ENCODE peak calls at places on chromosomes 11 and 22, in nine cellular contexts. One of them, this sample, is unnamed.

GRCh38 chr11:100918551-100919500 is 210.8 kb downstream of the PGR start:
- DNase-seq in heart right ventricle: peak; percentile 29
- DNase-seq in A673: peak; percentile 60
- DNase-seq in upper lobe of right lung: no peak
- DNase-seq in heart left ventricle: no peak
- DNase-seq in mammary epithelial cell: no peak
- DNase-seq in prostate gland: no peak
- DNase-seq in pancreas: no peak
- DNase-seq in astrocyte: no peak
- DNase-seq in this sample: no peak

GRCh38 chr11:102109896-102110760 is at the start of gene YAP1:
- DNase-seq in heart right ventricle: peak; percentile 91
- DNase-seq in A673: peak; percentile 98
- DNase-seq in upper lobe of right lung: peak; percentile 95
- DNase-seq in heart left ventricle: peak; percentile 89
- DNase-seq in mammary epithelial cell: peak; percentile 95
- DNase-seq in prostate gland: peak; percentile 86
- DNase-seq in pancreas: peak; percentile 87
- DNase-seq in astrocyte: peak; percentile 93
- DNase-seq in this sample: peak; percentile 93

GRCh38 chr11:43944761-43945311 is 2.4 kb downstream of the C11orf96 start:
- DNase-seq in heart right ventricle: peak; percentile 81
- DNase-seq in A673: peak; percentile 73
- DNase-seq in upper lobe of right lung: peak; percentile 92
- DNase-seq in heart left ventricle: peak; percentile 73
- DNase-seq in mammary epithelial cell: peak; percentile 54
- DNase-seq in prostate gland: peak; percentile 52
- DNase-seq in pancreas: peak; percentile 73
- DNase-seq in astrocyte: no peak
- DNase-seq in this sample: peak; percentile 83

GRCh38 chr22:20009018-20009482 is 7.6 kb downstream of the ARVCF start:
- DNase-seq in heart right ventricle: no peak
- DNase-seq in A673: no peak
- DNase-seq in upper lobe of right lung: no peak
- DNase-seq in heart left ventricle: no peak
- DNase-seq in mammary epithelial cell: no peak
- DNase-seq in prostate gland: no peak
- DNase-seq in pancreas: no peak
- DNase-seq in astrocyte: no peak
- DNase-seq in this sample: peak; percentile 40

GRCh38 chr22:46125816-46126770 is 24.2 kb upstream of the PPARA start:
- DNase-seq in heart right ventricle: no peak
- DNase-seq in A673: no peak
- DNase-seq in upper lobe of right lung: no peak
- DNase-seq in heart left ventricle: no peak
- DNase-seq in mammary epithelial cell: no peak
- DNase-seq in prostate gland: no peak
- DNase-seq in pancreas: no peak
- DNase-seq in astrocyte: no peak
- DNase-seq in this sample: no peak

GRCh38 chr22:44378380-44378779 is 65.6 kb upstream of the SHISAL1 start:
- DNase-seq in heart right ventricle: no peak
- DNase-seq in A673: no peak
- DNase-seq in upper lobe of right lung: no peak
- DNase-seq in heart left ventricle: no peak
- DNase-seq in mammary epithelial cell: no peak
- DNase-seq in prostate gland: no peak
- DNase-seq in pancreas: no peak
- DNase-seq in astrocyte: no peak
- DNase-seq in this sample: peak; percentile 1

GRCh38 chr11:3947084-3947483 is 91.6 kb downstream of the STIM1 start:
- DNase-seq in heart right ventricle: peak; percentile 74
- DNase-seq in A673: peak; percentile 39
- DNase-seq in upper lobe of right lung: no peak
- DNase-seq in heart left ventricle: peak; percentile 72
- DNase-seq in mammary epithelial cell: no peak
- DNase-seq in prostate gland: peak; percentile 7
- DNase-seq in pancreas: no peak
- DNase-seq in astrocyte: peak; percentile 62
- DNase-seq in this sample: no peak

GRCh38 chr11:33544593-33545373 is 155.8 kb downstream of the C11orf91 start:
- DNase-seq in heart right ventricle: no peak
- DNase-seq in A673: no peak
- DNase-seq in upper lobe of right lung: no peak
- DNase-seq in heart left ventricle: no peak
- DNase-seq in mammary epithelial cell: no peak
- DNase-seq in prostate gland: no peak
- DNase-seq in pancreas: no peak
- DNase-seq in astrocyte: no peak
- DNase-seq in this sample: no peak

GRCh38 chr11:1308745-1309497 is 511 bp downstream of the TOLLIP start:
- DNase-seq in heart right ventricle: no peak
- DNase-seq in A673: no peak
- DNase-seq in upper lobe of right lung: no peak
- DNase-seq in heart left ventricle: no peak
- DNase-seq in mammary epithelial cell: no peak
- DNase-seq in prostate gland: no peak
- DNase-seq in pancreas: no peak
- DNase-seq in astrocyte: no peak
- DNase-seq in this sample: no peak

GRCh38 chr22:20981787-20982562 is at the start of gene LZTR1:
- DNase-seq in heart right ventricle: peak; percentile 80
- DNase-seq in A673: peak; percentile 86
- DNase-seq in upper lobe of right lung: peak; percentile 93
- DNase-seq in heart left ventricle: peak; percentile 86
- DNase-seq in mammary epithelial cell: peak; percentile 83
- DNase-seq in prostate gland: peak; percentile 86
- DNase-seq in pancreas: peak; percentile 83
- DNase-seq in astrocyte: peak; percentile 77
- DNase-seq in this sample: peak; percentile 91

GRCh38 chr22:47813661-47814060 is 1051.2 kb downstream of the TBC1D22A start:
- DNase-seq in heart right ventricle: no peak
- DNase-seq in A673: no peak
- DNase-seq in upper lobe of right lung: no peak
- DNase-seq in heart left ventricle: no peak
- DNase-seq in mammary epithelial cell: no peak
- DNase-seq in prostate gland: no peak
- DNase-seq in pancreas: no peak
- DNase-seq in astrocyte: no peak
- DNase-seq in this sample: no peak

GRCh38 chr11:118930152-118930712 is 4.5 kb upstream of the BCL9L start:
- DNase-seq in heart right ventricle: peak; percentile 83
- DNase-seq in A673: peak; percentile 90
- DNase-seq in upper lobe of right lung: peak; percentile 90
- DNase-seq in heart left ventricle: peak; percentile 76
- DNase-seq in mammary epithelial cell: peak; percentile 91
- DNase-seq in prostate gland: peak; percentile 95
- DNase-seq in pancreas: peak; percentile 95
- DNase-seq in astrocyte: peak; percentile 41
- DNase-seq in this sample: peak; percentile 84
- H3K27ac ChIP-seq in heart right ventricle: peak overlapping the region; percentile 97
- H3K27ac ChIP-seq in A673: peak overlapping the region; percentile 60
- H3K27ac ChIP-seq in upper lobe of right lung: peak overlapping the region; percentile 94
- H3K27ac ChIP-seq in heart left ventricle: peak overlapping the region; percentile 100
- H3K27ac ChIP-seq in mammary epithelial cell: peak overlapping the region; percentile 63
- H3K27ac ChIP-seq in prostate gland: peak overlapping the region; percentile 100
- H3K27ac ChIP-seq in pancreas: peak overlapping the region; percentile 99
- H3K27ac ChIP-seq in astrocyte: no peak overlapping the region
- H3K27ac ChIP-seq in this sample: peak overlapping the region; percentile 91

GRCh38 chr22:40199223-40199622 is 21.5 kb downstream of the TNRC6B start:
- DNase-seq in heart right ventricle: no peak
- DNase-seq in A673: no peak
- DNase-seq in upper lobe of right lung: no peak
- DNase-seq in heart left ventricle: no peak
- DNase-seq in mammary epithelial cell: no peak
- DNase-seq in prostate gland: no peak
- DNase-seq in pancreas: no peak
- DNase-seq in astrocyte: no peak
- DNase-seq in this sample: no peak

GRCh38 chr22:40196628-40197027 is 18.9 kb downstream of the TNRC6B start:
- DNase-seq in heart right ventricle: no peak
- DNase-seq in A673: peak; percentile 65
- DNase-seq in upper lobe of right lung: no peak
- DNase-seq in heart left ventricle: no peak
- DNase-seq in mammary epithelial cell: peak; percentile 92
- DNase-seq in prostate gland: no peak
- DNase-seq in pancreas: no peak
- DNase-seq in astrocyte: peak; percentile 96
- DNase-seq in this sample: no peak

GRCh38 chr22:40200795-40201194 is 23.1 kb downstream of the TNRC6B start:
- DNase-seq in heart right ventricle: no peak
- DNase-seq in A673: no peak
- DNase-seq in upper lobe of right lung: no peak
- DNase-seq in heart left ventricle: no peak
- DNase-seq in mammary epithelial cell: no peak
- DNase-seq in prostate gland: no peak
- DNase-seq in pancreas: no peak
- DNase-seq in astrocyte: no peak
- DNase-seq in this sample: no peak

GRCh38 chr22:40202225-40202944 is 24.7 kb downstream of the TNRC6B start:
- DNase-seq in heart right ventricle: no peak
- DNase-seq in A673: no peak
- DNase-seq in upper lobe of right lung: no peak
- DNase-seq in heart left ventricle: no peak
- DNase-seq in mammary epithelial cell: no peak
- DNase-seq in prostate gland: no peak
- DNase-seq in pancreas: no peak
- DNase-seq in astrocyte: no peak
- DNase-seq in this sample: no peak

DNA sequence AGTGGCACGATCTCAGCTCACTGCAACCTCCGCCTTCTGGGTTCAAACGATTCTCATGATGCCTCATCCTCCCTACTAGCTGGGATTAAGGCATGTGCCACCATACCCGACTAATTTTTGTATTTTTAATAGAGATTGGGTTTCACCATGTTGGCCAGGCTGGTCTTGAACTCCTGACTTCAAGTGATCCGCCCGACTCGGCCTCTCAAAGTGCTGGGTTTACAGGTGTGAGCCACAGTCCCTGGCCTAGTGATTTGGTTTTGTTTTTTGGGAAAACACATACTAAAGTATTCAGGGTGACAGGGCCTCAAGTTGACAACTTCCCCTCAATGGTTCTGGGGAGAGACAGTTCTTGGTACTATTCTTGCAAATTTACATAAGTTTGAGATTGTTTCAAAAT is 22.1 kb downstream of the TNRC6B start:
- DNase-seq in heart right ventricle: no peak
- DNase-seq in A673: no peak
- DNase-seq in upper lobe of right lung: no peak
- DNase-seq in heart left ventricle: no peak
- DNase-seq in mammary epithelial cell: no peak
- DNase-seq in prostate gland: no peak
- DNase-seq in pancreas: no peak
- DNase-seq in astrocyte: no peak
- DNase-seq in this sample: no peak
- H3K4me1 ChIP-seq in heart right ventricle: peaks cover 83% of the 10 kb centered on the region
- H3K4me1 ChIP-seq in A673: peaks cover 17% of the 10 kb centered on the region
- H3K4me1 ChIP-seq in upper lobe of right lung: peaks cover 42% of the 10 kb centered on the region
- H3K4me1 ChIP-seq in heart left ventricle: peaks cover 40% of the 10 kb centered on the region
- H3K4me1 ChIP-seq in mammary epithelial cell: peaks cover 16% of the 10 kb centered on the region
- H3K4me1 ChIP-seq in prostate gland: no peaks in the 10 kb centered on the region
- H3K4me1 ChIP-seq in pancreas: peaks cover 20% of the 10 kb centered on the region
- H3K4me1 ChIP-seq in astrocyte: peaks cover 37% of the 10 kb centered on the region
- H3K4me1 ChIP-seq in this sample: peaks cover 4% of the 10 kb centered on the region

GRCh38 chr11:19727246-19727645 is 14.6 kb downstream of the NAV2 start:
- DNase-seq in heart right ventricle: peak; percentile 28
- DNase-seq in A673: peak; percentile 20
- DNase-seq in upper lobe of right lung: no peak
- DNase-seq in heart left ventricle: peak; percentile 41
- DNase-seq in mammary epithelial cell: no peak
- DNase-seq in prostate gland: no peak
- DNase-seq in pancreas: no peak
- DNase-seq in astrocyte: peak; percentile 47
- DNase-seq in this sample: no peak

GRCh38 chr11:19729141-19729540 is 16.5 kb downstream of the NAV2 start:
- DNase-seq in heart right ventricle: no peak
- DNase-seq in A673: no peak
- DNase-seq in upper lobe of right lung: no peak
- DNase-seq in heart left ventricle: no peak
- DNase-seq in mammary epithelial cell: no peak
- DNase-seq in prostate gland: no peak
- DNase-seq in pancreas: no peak
- DNase-seq in astrocyte: no peak
- DNase-seq in this sample: no peak

GRCh38 chr11:19730373-19730772 is 17.7 kb downstream of the NAV2 start:
- DNase-seq in heart right ventricle: peak; percentile 44
- DNase-seq in A673: no peak
- DNase-seq in upper lobe of right lung: no peak
- DNase-seq in heart left ventricle: peak; percentile 54
- DNase-seq in mammary epithelial cell: no peak
- DNase-seq in prostate gland: no peak
- DNase-seq in pancreas: no peak
- DNase-seq in astrocyte: no peak
- DNase-seq in this sample: peak; percentile 85

GRCh38 chr11:19725379-19726079 is 12.9 kb downstream of the NAV2 start:
- DNase-seq in heart right ventricle: no peak
- DNase-seq in A673: no peak
- DNase-seq in upper lobe of right lung: peak; percentile 87
- DNase-seq in heart left ventricle: no peak
- DNase-seq in mammary epithelial cell: no peak
- DNase-seq in prostate gland: peak; percentile 70
- DNase-seq in pancreas: peak; percentile 29
- DNase-seq in astrocyte: peak; percentile 26
- DNase-seq in this sample: peak; percentile 91

DNA sequence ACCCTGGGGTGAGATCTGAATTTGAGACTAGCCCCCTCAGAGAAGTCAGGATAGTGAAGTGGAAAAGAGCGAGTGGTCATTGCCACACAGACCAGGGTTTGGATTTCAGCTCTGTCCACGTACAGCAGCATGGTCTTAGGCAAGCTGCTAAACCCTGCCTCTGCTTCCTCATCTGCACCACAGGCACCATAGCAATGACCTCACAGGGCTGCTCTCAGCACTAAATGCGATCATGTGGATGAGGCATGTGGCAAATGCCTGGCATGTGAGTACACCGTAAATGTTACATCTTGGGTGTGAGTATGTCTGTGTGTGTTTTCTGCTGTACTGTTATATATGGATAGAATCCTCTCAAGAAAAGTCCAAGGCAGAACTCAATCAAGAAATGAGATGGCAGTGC is 15.8 kb downstream of the NAV2 start:
- DNase-seq in heart right ventricle: peak; percentile 17
- DNase-seq in A673: no peak
- DNase-seq in upper lobe of right lung: no peak
- DNase-seq in heart left ventricle: peak; percentile 28
- DNase-seq in mammary epithelial cell: no peak
- DNase-seq in prostate gland: no peak
- DNase-seq in pancreas: no peak
- DNase-seq in astrocyte: peak; percentile 38
- DNase-seq in this sample: peak; percentile 72
- H3K27ac ChIP-seq in heart right ventricle: no peak overlapping the region
- H3K27ac ChIP-seq in A673: no peak overlapping the region
- H3K27ac ChIP-seq in upper lobe of right lung: no peak overlapping the region
- H3K27ac ChIP-seq in heart left ventricle: no peak overlapping the region
- H3K27ac ChIP-seq in mammary epithelial cell: no peak overlapping the region
- H3K27ac ChIP-seq in prostate gland: no peak overlapping the region
- H3K27ac ChIP-seq in pancreas: no peak overlapping the region
- H3K27ac ChIP-seq in astrocyte: no peak overlapping the region
- H3K27ac ChIP-seq in this sample: no peak overlapping the region

DNA sequence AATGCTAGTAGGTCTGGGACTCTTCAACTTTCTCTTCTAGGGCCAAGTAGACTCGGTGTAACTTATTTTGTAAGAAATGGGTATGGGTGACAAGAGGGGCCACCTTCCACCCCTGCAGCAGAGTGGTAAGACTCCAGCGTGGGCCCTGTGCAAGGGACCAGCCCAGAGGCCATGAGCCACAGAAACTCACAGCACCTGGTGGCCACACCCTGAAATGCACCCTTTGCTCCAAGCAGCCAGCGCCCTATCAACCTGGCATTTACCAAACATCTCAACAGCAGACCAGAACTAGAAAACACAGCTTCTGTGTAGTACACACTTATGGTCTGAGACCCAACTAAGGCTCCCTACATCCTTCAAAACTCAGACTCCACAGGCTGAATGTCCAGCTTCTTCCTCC is 5.7 kb downstream of the CDCA5 start:
- DNase-seq in heart right ventricle: no peak
- DNase-seq in A673: peak; percentile 61
- DNase-seq in upper lobe of right lung: peak; percentile 78
- DNase-seq in heart left ventricle: no peak
- DNase-seq in mammary epithelial cell: peak; percentile 14
- DNase-seq in prostate gland: no peak
- DNase-seq in pancreas: peak; percentile 41
- DNase-seq in astrocyte: no peak
- DNase-seq in this sample: no peak
- H3K4me1 ChIP-seq in heart right ventricle: peaks cover 2% of the 10 kb centered on the region
- H3K4me1 ChIP-seq in A673: peaks cover 12% of the 10 kb centered on the region
- H3K4me1 ChIP-seq in upper lobe of right lung: no peaks in the 10 kb centered on the region
- H3K4me1 ChIP-seq in heart left ventricle: no peaks in the 10 kb centered on the region
- H3K4me1 ChIP-seq in mammary epithelial cell: peaks cover 30% of the 10 kb centered on the region
- H3K4me1 ChIP-seq in prostate gland: no peaks in the 10 kb centered on the region
- H3K4me1 ChIP-seq in pancreas: no peaks in the 10 kb centered on the region
- H3K4me1 ChIP-seq in astrocyte: peaks cover 4% of the 10 kb centered on the region
- H3K4me1 ChIP-seq in this sample: no peaks in the 10 kb centered on the region